ENCODE peak calls at places on chromosomes 6 and 20, in seven cellular contexts. M, O, K, R, L, C and I are unnamed samples.

GRCh38 chr20:50584687-50585086 is 74.5 kb downstream of the PTPN1 start:
- DNase-seq in M (no peak), O (no peak), K (no peak), R (no peak), L (no peak), C (no peak), I (no peak)

GRCh38 chr6:5163233-5163632 is 78.1 kb downstream of the PPP1R3G start:
- DNase-seq in M (no peak), O (no peak), K (no peak), R (no peak), L (no peak), C (no peak), I (no peak)

GRCh38 chr6:91697010-91697694 is 1110.3 kb upstream of the MAP3K7 start:
- DNase-seq in M (no peak), O (no peak), K (no peak), R (no peak), L (no peak), C (no peak), I (no peak)

GRCh38 chr6:46923476-46923875 is 1.7 kb upstream of the ADGRF5 start:
- DNase-seq in M (no peak), O (no peak), K (no peak), R (no peak), L (no peak), C (no peak), I (no peak)

GRCh38 chr6:128515550-128516513 is 4.6 kb downstream of the PTPRK start:
- DNase-seq in M (peak; percentile 75), O (no peak), K (no peak), R (no peak), L (no peak), C (no peak), I (peak; percentile 35)

GRCh38 chr6:108798672-108799355 is 49.4 kb upstream of the ARMC2 start:
- DNase-seq in M (no peak), O (peak; percentile 20), K (no peak), R (no peak), L (no peak), C (no peak), I (peak; percentile 42)

GRCh38 chr20:25281541-25281991 is 33.7 kb downstream of the PYGB start:
- DNase-seq in M (no peak), O (no peak), K (peak; percentile 40), R (no peak), L (no peak), C (peak; percentile 97), I (no peak)

GRCh38 chr6:74534485-74535211 is 671.2 kb downstream of the COL12A1 start:
- DNase-seq in M (peak; percentile 91), O (no peak), K (no peak), R (no peak), L (no peak), C (no peak), I (no peak)

GRCh38 chr6:25968769-25969168 is 6.2 kb downstream of the TRIM38 start:
- DNase-seq in M (peak; percentile 34), O (no peak), K (no peak), R (no peak), L (no peak), C (no peak), I (peak; percentile 19)

GRCh38 chr20:36682311-36682710 is 36.3 kb upstream of the SLA2 start:
- DNase-seq in M (no peak), O (no peak), K (no peak), R (no peak), L (no peak), C (no peak), I (no peak)

GRCh38 chr6:100296810-100297544 is 167.7 kb downstream of the SIM1 start:
- DNase-seq in M (peak; percentile 88), O (no peak), K (no peak), R (no peak), L (no peak), C (no peak), I (no peak)